ENCODE peak calls at places on chromosomes 6 and 20, in six cellular contexts. One of them, this sample, is unnamed.

GRCh38 chr20:20480126-20480525 is 112.2 kb downstream of the INSM1 start:
- DNase-seq in K562: no peak
- DNase-seq in H1: no peak
- DNase-seq in SK-N-SH: no peak
- DNase-seq in HepG2: no peak
- DNase-seq in HCT116: no peak
- DNase-seq in this sample: no peak

GRCh38 chr6:90645634-90646033 is 58.8 kb upstream of the MAP3K7 start:
- DNase-seq in H1: no peak
- DNase-seq in HepG2: no peak
- DNase-seq in SK-N-SH: no peak
- DNase-seq in K562: no peak
- DNase-seq in HCT116: no peak
- DNase-seq in this sample: no peak

GRCh38 chr20:35030136-35030535 is 62.5 kb downstream of the TRPC4AP start:
- DNase-seq in H1: no peak
- DNase-seq in HCT116: no peak
- DNase-seq in SK-N-SH: no peak
- DNase-seq in K562: no peak
- DNase-seq in HepG2: no peak
- DNase-seq in this sample: no peak

GRCh38 chr6:148349466-148349865 is 6.8 kb downstream of the SASH1 start:
- DNase-seq in SK-N-SH: no peak
- DNase-seq in H1: no peak
- DNase-seq in HepG2: no peak
- DNase-seq in K562: no peak
- DNase-seq in HCT116: peak; percentile 10
- DNase-seq in this sample: no peak

GRCh38 chr6:69887026-69887425 is 20.7 kb downstream of the COL19A1 start:
- DNase-seq in HepG2: no peak
- DNase-seq in HCT116: no peak
- DNase-seq in H1: no peak
- DNase-seq in K562: no peak
- DNase-seq in SK-N-SH: no peak
- DNase-seq in this sample: no peak

GRCh38 chr20:31774408-31774807 is 35.3 kb downstream of the TPX2 start:
- DNase-seq in K562: no peak
- DNase-seq in HCT116: no peak
- DNase-seq in HepG2: no peak
- DNase-seq in H1: no peak
- DNase-seq in SK-N-SH: no peak
- DNase-seq in this sample: no peak

GRCh38 chr6:64812138-64812537 is 894.9 kb downstream of the EYS start:
- DNase-seq in H1: no peak
- DNase-seq in K562: no peak
- DNase-seq in SK-N-SH: no peak
- DNase-seq in HCT116: no peak
- DNase-seq in HepG2: no peak
- DNase-seq in this sample: no peak

GRCh38 chr6:32210191-32210601 is 13.7 kb downstream of the NOTCH4 start:
- DNase-seq in SK-N-SH: no peak
- DNase-seq in K562: no peak
- DNase-seq in HepG2: no peak
- DNase-seq in HCT116: no peak
- DNase-seq in H1: no peak
- DNase-seq in this sample: no peak

GRCh38 chr6:119821380-119821779 is 471.8 kb upstream of the MAN1A1 start:
- DNase-seq in SK-N-SH: no peak
- DNase-seq in K562: no peak
- DNase-seq in HepG2: no peak
- DNase-seq in HCT116: no peak
- DNase-seq in H1: no peak
- DNase-seq in this sample: no peak
- TF ChIP-seq MAX in SK-N-SH: no peak
- TF ChIP-seq MAX in K562: no peak
- TF ChIP-seq MAX in HepG2: no peak
- TF ChIP-seq MAX in HCT116: no peak
- TF ChIP-seq MAX in H1: no peak
- TF ChIP-seq MAX in this sample: no peak

DNA sequence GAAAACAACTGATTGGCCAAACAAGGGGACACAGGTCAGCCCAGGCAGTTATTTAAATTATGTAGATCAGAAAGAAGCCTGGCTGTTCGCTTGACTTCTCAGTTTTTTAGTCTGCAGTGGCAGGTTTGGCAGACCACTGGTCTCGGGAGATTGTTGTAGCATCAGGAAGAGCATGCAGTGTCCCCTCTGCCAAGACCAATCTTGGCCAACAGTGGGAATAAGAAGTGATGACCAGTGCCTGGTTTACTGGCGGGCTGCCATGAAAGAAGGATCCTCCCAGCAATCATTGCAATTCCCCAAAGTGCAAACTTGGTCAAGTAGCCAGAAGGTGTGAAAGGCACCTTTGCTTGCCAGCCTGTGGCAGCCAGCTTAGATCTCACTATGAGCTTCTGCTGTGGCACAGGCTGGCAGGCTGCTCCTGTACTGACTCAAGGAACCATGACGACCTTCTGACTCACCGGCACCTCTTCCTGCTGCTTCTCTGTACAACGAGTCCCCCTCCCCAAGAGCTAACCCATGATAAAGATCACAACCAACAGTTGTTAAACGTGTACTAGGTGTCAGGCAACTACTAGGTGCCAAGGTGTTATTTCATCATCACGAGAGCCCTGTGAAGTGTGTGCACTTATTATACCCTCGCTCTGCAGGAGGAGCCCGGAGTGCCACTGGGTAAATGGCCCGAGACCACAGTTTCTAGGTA is 76.8 kb upstream of the DUSP22 start:
- DNase-seq in SK-N-SH: no peak
- DNase-seq in K562: no peak
- DNase-seq in H1: no peak
- DNase-seq in HepG2: no peak
- DNase-seq in HCT116: no peak
- DNase-seq in this sample: no peak
- TF ChIP-seq RAD21 in SK-N-SH: no peak
- TF ChIP-seq RAD21 in K562: no peak
- TF ChIP-seq RAD21 in H1: no peak
- TF ChIP-seq RAD21 in HepG2: no peak
- TF ChIP-seq RAD21 in HCT116: no peak
- TF ChIP-seq RAD21 in this sample: no peak

GRCh38 chr6:26158581-26159416 is 71.6 kb downstream of the HFE start:
- DNase-seq in H1: no peak
- DNase-seq in SK-N-SH: no peak
- DNase-seq in K562: peak; percentile 39
- DNase-seq in HCT116: no peak
- DNase-seq in HepG2: no peak
- DNase-seq in this sample: peak; percentile 55
- TF ChIP-seq MAX in H1: no peak
- TF ChIP-seq MAX in SK-N-SH: peak; percentile 36
- TF ChIP-seq MAX in K562: no peak
- TF ChIP-seq MAX in HCT116: peak; percentile 10
- TF ChIP-seq MAX in HepG2: no peak
- TF ChIP-seq MAX in this sample: no peak

GRCh38 chr20:58839474-58839874 is 11.2 kb downstream of the GNAS-AS1 start:
- DNase-seq in HepG2: peak; percentile 34
- DNase-seq in SK-N-SH: peak; percentile 85
- DNase-seq in HCT116: peak; percentile 7
- DNase-seq in H1: no peak
- DNase-seq in K562: peak; percentile 61
- DNase-seq in this sample: peak; percentile 70
- TF ChIP-seq RAD21 in HepG2: peak; percentile 72
- TF ChIP-seq RAD21 in SK-N-SH: peak; percentile 66
- TF ChIP-seq RAD21 in HCT116: peak; percentile 66
- TF ChIP-seq RAD21 in H1: peak; percentile 85
- TF ChIP-seq RAD21 in K562: peak; percentile 65
- TF ChIP-seq RAD21 in this sample: peak; percentile 81

GRCh38 chr6:141326925-141327324 is 805.8 kb upstream of the GJE1 start:
- DNase-seq in HCT116: no peak
- DNase-seq in SK-N-SH: no peak
- DNase-seq in K562: no peak
- DNase-seq in HepG2: no peak
- DNase-seq in H1: no peak
- DNase-seq in this sample: no peak

GRCh38 chr6:141326426-141326825 is 806.3 kb upstream of the GJE1 start:
- DNase-seq in K562: no peak
- DNase-seq in HCT116: peak; percentile 98
- DNase-seq in SK-N-SH: no peak
- DNase-seq in HepG2: peak; percentile 62
- DNase-seq in H1: no peak
- DNase-seq in this sample: peak; percentile 34

GRCh38 chr6:141316236-141316635 is 816.5 kb upstream of the GJE1 start:
- DNase-seq in SK-N-SH: no peak
- DNase-seq in HCT116: no peak
- DNase-seq in H1: no peak
- DNase-seq in HepG2: no peak
- DNase-seq in K562: no peak
- DNase-seq in this sample: no peak

GRCh38 chr6:141321486-141322347 is 811.0 kb upstream of the GJE1 start:
- DNase-seq in K562: no peak
- DNase-seq in HepG2: no peak
- DNase-seq in SK-N-SH: no peak
- DNase-seq in H1: no peak
- DNase-seq in HCT116: no peak
- DNase-seq in this sample: no peak
- TF ChIP-seq MAX in K562: no peak
- TF ChIP-seq MAX in HepG2: no peak
- TF ChIP-seq MAX in SK-N-SH: no peak
- TF ChIP-seq MAX in H1: no peak
- TF ChIP-seq MAX in HCT116: no peak
- TF ChIP-seq MAX in this sample: no peak

DNA sequence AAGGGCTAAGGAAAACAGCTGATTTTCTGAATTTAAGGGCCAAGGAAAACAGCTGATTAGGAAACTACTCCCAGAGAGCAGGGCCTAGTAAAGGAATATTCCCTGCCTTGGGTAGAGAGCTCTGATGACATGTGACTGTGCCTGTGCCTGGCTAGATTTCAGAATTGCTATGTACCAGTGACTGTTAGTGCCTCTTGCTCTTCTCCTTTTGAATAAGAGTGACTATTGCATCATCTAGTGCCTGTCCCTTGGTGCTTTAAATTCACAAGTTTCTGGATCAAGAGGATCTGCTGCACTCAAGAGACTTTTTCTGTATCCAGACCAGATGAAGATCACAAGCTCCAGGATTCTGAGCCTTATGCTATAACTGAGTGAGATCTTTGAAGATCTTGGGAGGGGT is 332.9 kb downstream of the KIF16B start:
- DNase-seq in HCT116: no peak
- DNase-seq in SK-N-SH: no peak
- DNase-seq in HepG2: no peak
- DNase-seq in K562: no peak
- DNase-seq in H1: no peak
- DNase-seq in this sample: no peak
- TF ChIP-seq RAD21 in HCT116: no peak
- TF ChIP-seq RAD21 in SK-N-SH: no peak
- TF ChIP-seq RAD21 in HepG2: no peak
- TF ChIP-seq RAD21 in K562: no peak
- TF ChIP-seq RAD21 in H1: no peak
- TF ChIP-seq RAD21 in this sample: no peak

DNA sequence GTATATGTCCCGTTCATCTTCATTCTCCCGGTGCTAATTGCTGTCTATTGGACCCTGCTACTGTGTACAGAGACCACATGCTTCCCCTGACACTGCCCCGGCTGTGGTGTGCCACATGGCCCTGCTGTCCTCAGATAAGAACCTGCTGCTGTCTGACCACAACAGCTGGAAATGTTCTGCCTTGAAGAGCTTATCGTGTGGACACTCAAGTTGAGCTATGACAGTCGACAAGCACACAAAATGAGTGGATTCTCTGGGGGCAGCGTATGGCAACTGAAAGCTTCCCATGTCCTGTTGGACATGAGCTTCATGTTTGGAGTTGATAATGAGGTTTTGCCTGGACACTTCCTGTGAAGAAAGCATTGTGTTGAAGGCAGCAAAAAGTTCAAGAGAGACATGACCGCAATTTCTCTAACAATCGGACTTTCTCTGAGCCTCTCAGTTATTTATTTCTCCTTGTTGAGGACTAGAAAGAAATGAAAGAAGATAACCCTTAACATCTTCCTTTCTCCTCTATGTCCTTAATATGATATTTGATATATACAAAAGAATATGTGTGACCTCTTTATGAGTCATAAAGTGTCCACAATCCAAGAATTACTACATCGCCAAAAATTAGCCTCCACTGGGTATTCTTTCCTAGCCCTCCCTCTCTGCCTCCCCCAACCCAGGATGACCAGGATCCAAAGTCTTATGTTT is 187.1 kb upstream of the TCF21 start:
- DNase-seq in HepG2: no peak
- DNase-seq in K562: peak; percentile 89
- DNase-seq in SK-N-SH: no peak
- DNase-seq in HCT116: no peak
- DNase-seq in H1: no peak
- DNase-seq in this sample: no peak
- TF ChIP-seq MAX in HepG2: no peak
- TF ChIP-seq MAX in K562: peak; percentile 98
- TF ChIP-seq MAX in SK-N-SH: no peak
- TF ChIP-seq MAX in HCT116: no peak
- TF ChIP-seq MAX in H1: no peak
- TF ChIP-seq MAX in this sample: no peak

GRCh38 chr6:158500016-158500735 is 59.7 kb upstream of the TMEM181 start:
- DNase-seq in SK-N-SH: no peak
- DNase-seq in HepG2: no peak
- DNase-seq in HCT116: no peak
- DNase-seq in K562: no peak
- DNase-seq in H1: no peak
- DNase-seq in this sample: no peak
- TF ChIP-seq RAD21 in SK-N-SH: no peak
- TF ChIP-seq RAD21 in HepG2: no peak
- TF ChIP-seq RAD21 in HCT116: no peak
- TF ChIP-seq RAD21 in K562: no peak
- TF ChIP-seq RAD21 in H1: no peak
- TF ChIP-seq RAD21 in this sample: no peak

GRCh38 chr20:33693274-33693673 is 7.1 kb upstream of the E2F1 start:
- DNase-seq in HepG2: no peak
- DNase-seq in SK-N-SH: no peak
- DNase-seq in K562: no peak
- DNase-seq in H1: no peak
- DNase-seq in HCT116: no peak
- DNase-seq in this sample: no peak

GRCh38 chr20:33697129-33697528 is 10.9 kb upstream of the E2F1 start:
- DNase-seq in SK-N-SH: peak; percentile 42
- DNase-seq in H1: no peak
- DNase-seq in HepG2: no peak
- DNase-seq in K562: no peak
- DNase-seq in HCT116: no peak
- DNase-seq in this sample: no peak

GRCh38 chr20:33694666-33695065 is 8.5 kb upstream of the E2F1 start:
- DNase-seq in SK-N-SH: no peak
- DNase-seq in K562: no peak
- DNase-seq in H1: no peak
- DNase-seq in HCT116: no peak
- DNase-seq in HepG2: no peak
- DNase-seq in this sample: no peak

GRCh38 chr20:33696448-33696847 is 10.3 kb upstream of the E2F1 start:
- DNase-seq in HepG2: no peak
- DNase-seq in SK-N-SH: peak; percentile 81
- DNase-seq in HCT116: no peak
- DNase-seq in K562: no peak
- DNase-seq in H1: no peak
- DNase-seq in this sample: no peak

GRCh38 chr20:33693741-33694645 is 7.8 kb upstream of the E2F1 start:
- DNase-seq in K562: no peak
- DNase-seq in HCT116: no peak
- DNase-seq in SK-N-SH: peak; percentile 46
- DNase-seq in H1: no peak
- DNase-seq in HepG2: no peak
- DNase-seq in this sample: no peak
- TF ChIP-seq MAX in K562: no peak
- TF ChIP-seq MAX in HCT116: no peak
- TF ChIP-seq MAX in SK-N-SH: no peak
- TF ChIP-seq MAX in H1: no peak
- TF ChIP-seq MAX in HepG2: no peak
- TF ChIP-seq MAX in this sample: no peak